ENCODE peak calls at places on chromosome 12, in five cellular contexts. I is GM12878, N is K562, D is HepG2, V is H1. Y is an unnamed sample.

GRCh38 chr12:92602930-92603623 is 99.7 kb upstream of the PLEKHG7 start:
- DNase-seq in I (no peak), N (no peak), D (no peak), V (no peak), Y (no peak)

GRCh38 chr12:28209782-28210181 is 19.5 kb downstream of the CCDC91 start:
- DNase-seq in I (no peak), N (no peak), D (no peak), V (no peak), Y (peak; percentile 51)

GRCh38 chr12:14982562-14982961 is 9.7 kb downstream of the PDE6H start:
- DNase-seq in I (no peak), N (no peak), D (no peak), V (no peak), Y (no peak)

GRCh38 chr12:55931780-55932545 is 1.0 kb downstream of the DGKA start:
- DNase-seq in I (no peak), N (peak; percentile 69), D (no peak), V (peak; percentile 73), Y (no peak)

GRCh38 chr12:18250313-18250916 is 10.9 kb upstream of the PIK3C2G start:
- DNase-seq in I (no peak), N (peak; percentile 13), D (peak; percentile 59), V (no peak), Y (peak; percentile 18)

GRCh38 chr12:34303091-34303870 is 281.0 kb downstream of the ALG10 start:
- DNase-seq in I (no peak), N (no peak), D (no peak), V (no peak), Y (no peak)

GRCh38 chr12:93857279-93857894 is 180.2 kb downstream of the CRADD start:
- DNase-seq in I (no peak), N (no peak), D (no peak), V (no peak), Y (no peak)

GRCh38 chr12:93957870-93958269 is 190.5 kb upstream of the PLXNC1 start:
- DNase-seq in I (no peak), N (no peak), D (no peak), V (no peak), Y (no peak)

GRCh38 chr12:57169046-57169795 is 21.8 kb upstream of the LRP1-AS start:
- DNase-seq in I (no peak), N (no peak), D (no peak), V (no peak), Y (no peak)

GRCh38 chr12:96308881-96309280 is 91.4 kb downstream of the CDK17 start:
- DNase-seq in I (no peak), N (no peak), D (no peak), V (no peak), Y (no peak)

GRCh38 chr12:47378222-47378582 is 298.4 kb upstream of the AMIGO2 start:
- DNase-seq in I (no peak), N (no peak), D (no peak), V (no peak), Y (peak; percentile 55)

GRCh38 chr12:4288296-4289019 is 14.9 kb downstream of the CCND2 start:
- DNase-seq in I (no peak), N (no peak), D (no peak), V (no peak), Y (no peak)

GRCh38 chr12:26318661-26319068 is 123.3 kb downstream of the SSPN start:
- DNase-seq in I (no peak), N (peak; percentile 51), D (peak; percentile 73), V (no peak), Y (no peak)

GRCh38 chr12:75130811-75131210 is 78.8 kb downstream of the KCNC2 start:
- DNase-seq in I (no peak), N (no peak), D (no peak), V (no peak), Y (no peak)

GRCh38 chr12:75592086-75592485 is 80.7 kb upstream of the KRR1 start:
- DNase-seq in I (no peak), N (no peak), D (no peak), V (no peak), Y (no peak)

GRCh38 chr12:110379201-110379600 is 24.3 kb downstream of the ANAPC7 start:
- DNase-seq in I (no peak), N (no peak), D (no peak), V (no peak), Y (no peak)

GRCh38 chr12:30970559-30971202 is 44.1 kb downstream of the TSPAN11 start:
- DNase-seq in I (no peak), N (no peak), D (no peak), V (no peak), Y (no peak)

GRCh38 chr12:102406033-102406584 is 74.3 kb downstream of the IGF1 start:
- DNase-seq in I (peak; percentile 77), N (peak; percentile 42), D (no peak), V (no peak), Y (no peak)

GRCh38 chr12:87981495-87981894 is 47.7 kb downstream of the C12orf50 start:
- DNase-seq in I (no peak), N (no peak), D (no peak), V (no peak), Y (no peak)

GRCh38 chr12:11798856-11799530 is 149.5 kb downstream of the ETV6 start:
- DNase-seq in I (no peak), N (peak; percentile 43), D (peak; percentile 29), V (no peak), Y (no peak)

GRCh38 chr12:59431266-59431665 is 164.6 kb upstream of the SLC16A7 start:
- DNase-seq in I (no peak), N (no peak), D (no peak), V (no peak), Y (no peak)

GRCh38 chr12:3962661-3963483 is 89.7 kb upstream of the PARP11 start:
- DNase-seq in I (no peak), N (peak; percentile 7), D (no peak), V (no peak), Y (no peak)

GRCh38 chr12:111816065-111816615 is 25.9 kb upstream of the MAPKAPK5 start:
- DNase-seq in I (no peak), N (no peak), D (peak; percentile 39), V (no peak), Y (no peak)

GRCh38 chr12:104586325-104587048 is 129.7 kb downstream of the CHST11 start:
- DNase-seq in I (no peak), N (no peak), D (no peak), V (no peak), Y (no peak)

GRCh38 chr12:68428724-68429580 is 96.8 kb upstream of the MDM1 start:
- DNase-seq in I (no peak), N (no peak), D (peak; percentile 5), V (no peak), Y (no peak)

GRCh38 chr12:95763809-95764253 is 26.7 kb downstream of the NTN4 start:
- DNase-seq in I (no peak), N (no peak), D (peak; percentile 48), V (no peak), Y (peak; percentile 75)

GRCh38 chr12:117749431-117749830 is 219.4 kb downstream of the KSR2 start:
- DNase-seq in I (no peak), N (no peak), D (no peak), V (no peak), Y (no peak)

GRCh38 chr12:15984097-15984800 is 73.1 kb downstream of the DERA start:
- DNase-seq in I (no peak), N (no peak), D (no peak), V (no peak), Y (no peak)

GRCh38 chr12:69473229-69473628 is 3.0 kb downstream of the FRS2 start:
- DNase-seq in I (no peak), N (no peak), D (no peak), V (no peak), Y (no peak)

GRCh38 chr12:69479675-69480074 is 9.5 kb downstream of the FRS2 start:
- DNase-seq in I (no peak), N (no peak), D (no peak), V (no peak), Y (no peak)

GRCh38 chr12:69475237-69475984 is 5.2 kb downstream of the FRS2 start:
- DNase-seq in I (no peak), N (no peak), D (peak; percentile 61), V (no peak), Y (no peak)

GRCh38 chr12:69480698-69481097 is 10.5 kb downstream of the FRS2 start:
- DNase-seq in I (no peak), N (no peak), D (no peak), V (no peak), Y (no peak)

DNA sequence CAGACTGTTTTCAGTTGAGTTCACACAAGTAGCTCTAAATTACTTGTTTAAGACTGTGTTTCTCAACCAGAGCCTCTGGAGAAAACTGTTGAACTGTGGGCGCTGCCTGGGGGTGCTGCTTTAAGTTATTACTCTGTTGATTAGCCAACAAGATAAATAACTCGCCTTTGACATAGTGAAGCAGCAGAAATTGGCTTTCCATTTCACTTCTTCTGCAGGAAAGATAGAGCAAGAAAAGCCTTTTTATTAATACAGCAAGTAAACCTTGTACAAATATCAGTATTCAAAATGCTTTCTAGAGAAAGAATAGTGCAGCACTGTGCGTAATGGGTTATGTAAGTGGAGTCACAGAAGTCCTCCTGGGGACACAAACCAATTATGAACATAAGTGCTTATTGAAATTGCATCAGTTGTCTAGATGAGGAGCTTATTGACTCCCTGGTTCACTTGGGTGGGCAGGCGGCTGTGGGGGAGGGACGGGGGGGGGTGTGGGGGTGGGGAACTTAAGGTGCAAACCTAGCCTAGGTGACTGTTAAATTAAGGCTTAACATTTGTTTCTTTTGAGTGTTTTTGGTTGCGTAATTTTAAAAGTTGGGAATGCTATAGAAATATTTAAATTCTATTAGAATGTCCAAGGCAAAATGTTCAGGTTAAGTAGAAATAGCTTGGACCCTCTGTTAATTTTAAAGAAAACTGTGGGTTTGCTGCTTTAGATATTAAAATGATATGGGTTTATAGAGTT is 6.3 kb downstream of the FRS2 start:
- DNase-seq in I (no peak), N (no peak), D (peak; percentile 15), V (no peak), Y (no peak)
- H3K4me2 ChIP-seq in I (no peak overlapping the region), N (no peak overlapping the region), D (peak overlapping the region; percentile 24), V (no peak overlapping the region), Y (peak overlapping the region; percentile 84)

GRCh38 chr12:25065035-25065434 is 116.1 kb upstream of the BCAT1 start:
- DNase-seq in I (no peak), N (no peak), D (no peak), V (no peak), Y (no peak)
- TF ChIP-seq KDM1A in I (no peak), N (no peak), D (no peak), V (no peak), Y (no peak)

GRCh38 chr12:120324841-120325417 is 2.6 kb downstream of the PLA2G1B start:
- DNase-seq in I (no peak), N (no peak), D (no peak), V (no peak), Y (no peak)
- H3K4me2 ChIP-seq in I (no peak overlapping the region), N (peak overlapping the region; percentile 75), D (peak overlapping the region; percentile 90), V (no peak overlapping the region), Y (peak overlapping the region; percentile 97)

DNA sequence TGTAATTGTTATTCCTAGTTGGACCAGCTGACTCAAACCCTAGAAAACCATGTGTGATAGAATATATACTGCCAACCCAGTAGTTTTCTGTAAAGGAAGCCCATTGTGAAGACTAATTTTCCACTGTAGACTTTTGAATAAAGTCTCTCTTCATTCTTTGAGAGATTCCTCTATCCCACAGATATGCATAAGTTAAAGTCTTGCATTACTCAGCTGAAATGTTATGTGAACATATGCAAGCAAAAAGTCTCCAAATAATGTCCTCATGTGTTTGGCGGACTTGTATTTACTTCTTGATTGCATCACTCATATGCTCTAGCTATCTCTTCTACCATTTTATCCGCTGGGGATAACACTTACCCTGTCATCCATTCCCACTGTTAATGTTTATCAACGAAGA is 35.1 kb upstream of the OTOGL start:
- DNase-seq in I (no peak), N (no peak), D (no peak), V (no peak), Y (no peak)
- TF ChIP-seq KDM1A in I (no peak), N (no peak), D (no peak), V (no peak), Y (no peak)